ENCODE peak calls at places on chromosomes 7 and 10, in six cellular contexts. I, J, D, F, A and S are unnamed samples.
A peak's percentile ranks its signal among the peaks of the same experiment; 100 is the strongest.

GRCh38 chr7:151671514-151671913 is 151.8 kb upstream of the RHEB start:
- ATAC-seq in I (no peak), J (no peak), D (no peak), F (no peak), A (no peak), S (no peak)

GRCh38 chr7:157431951-157432540 is 95.2 kb downstream of the DNAJB6 start:
- ATAC-seq in I (peak; percentile 13), J (no peak), D (no peak), F (no peak), A (no peak), S (no peak)

GRCh38 chr10:98459385-98459784 is 12.7 kb upstream of the HPS1 start:
- ATAC-seq in I (no peak), J (no peak), D (peak; percentile 85), F (no peak), A (no peak), S (no peak)

GRCh38 chr10:26448292-26448691 is 10.2 kb downstream of the APBB1IP start:
- ATAC-seq in I (no peak), J (no peak), D (no peak), F (no peak), A (peak; percentile 77), S (no peak)

GRCh38 chr10:1545524-1545923 is 191.8 kb downstream of the ADARB2 start:
- ATAC-seq in I (no peak), J (no peak), D (no peak), F (no peak), A (no peak), S (no peak)

GRCh38 chr10:73906524-73907447 is 4.1 kb upstream of the PLAU start:
- ATAC-seq in I (peak; percentile 56), J (peak; percentile 67), D (no peak), F (peak; percentile 78), A (no peak), S (peak; percentile 81)

GRCh38 chr7:111092406-111093160 is 1.7 kb downstream of the LRRN3 start:
- ATAC-seq in I (no peak), J (no peak), D (no peak), F (no peak), A (peak; percentile 50), S (no peak)

GRCh38 chr7:35356495-35356894 is 102.6 kb upstream of the TBX20 start:
- ATAC-seq in I (no peak), J (no peak), D (no peak), F (no peak), A (no peak), S (no peak)

GRCh38 chr7:43516581-43517342 is 66.1 kb upstream of the STK17A start:
- ATAC-seq in I (no peak), J (no peak), D (no peak), F (no peak), A (peak; percentile 94), S (no peak)

GRCh38 chr7:81929386-81929785 is 159.5 kb upstream of the HGF start:
- ATAC-seq in I (no peak), J (no peak), D (no peak), F (no peak), A (no peak), S (no peak)

GRCh38 chr10:32433542-32433941 is 12.4 kb upstream of the CCDC7 start:
- ATAC-seq in I (no peak), J (no peak), D (no peak), F (no peak), A (no peak), S (no peak)

GRCh38 chr7:149330914-149331567 is 69.0 kb downstream of the ZNF783 start:
- ATAC-seq in I (peak; percentile 62), J (peak; percentile 54), D (peak; percentile 76), F (no peak), A (no peak), S (no peak)

GRCh38 chr10:58952162-58952561 is 224.3 kb upstream of the PHYHIPL start:
- ATAC-seq in I (no peak), J (no peak), D (no peak), F (no peak), A (no peak), S (peak; percentile 82)

GRCh38 chr7:93006480-93007095 is 111.2 kb downstream of the SAMD9 start:
- ATAC-seq in I (no peak), J (no peak), D (peak; percentile 58), F (no peak), A (no peak), S (no peak)

GRCh38 chr10:110501142-110501937 is 3.6 kb downstream of the DUSP5 start:
- ATAC-seq in I (peak; percentile 6), J (peak; percentile 35), D (peak; percentile 80), F (peak; percentile 71), A (peak; percentile 36), S (peak; percentile 44)

GRCh38 chr7:100109521-100110163 is 8.2 kb downstream of the AP4M1 start:
- ATAC-seq in I (peak; percentile 74), J (peak; percentile 42), D (peak; percentile 57), F (no peak), A (no peak), S (no peak)

GRCh38 chr7:101201695-101202602 is 1.1 kb upstream of the MOGAT3 start:
- ATAC-seq in I (peak; percentile 77), J (no peak), D (no peak), F (no peak), A (peak; percentile 59), S (no peak)

GRCh38 chr7:99096124-99096887 is 47.6 kb downstream of the SMURF1 start:
- ATAC-seq in I (peak; percentile 26), J (no peak), D (peak; percentile 25), F (peak; percentile 73), A (no peak), S (peak; percentile 67)

GRCh38 chr7:16264036-16264435 is 157.3 kb downstream of the CRPPA start:
- ATAC-seq in I (no peak), J (no peak), D (no peak), F (no peak), A (no peak), S (no peak)

GRCh38 chr7:130904031-130904757 is 170.2 kb upstream of the KLF14 start:
- ATAC-seq in I (peak; percentile 62), J (peak; percentile 63), D (peak; percentile 54), F (no peak), A (no peak), S (peak; percentile 3)

GRCh38 chr10:53256623-53257022 is 484.0 kb upstream of the MBL2 start:
- ATAC-seq in I (no peak), J (no peak), D (no peak), F (peak; percentile 84), A (no peak), S (no peak)

GRCh38 chr7:135713836-135714470 is 14.0 kb downstream of the SLC13A4 start:
- ATAC-seq in I (no peak), J (no peak), D (no peak), F (no peak), A (no peak), S (no peak)

GRCh38 chr10:110756886-110757285 is 112.8 kb downstream of the RBM20 start:
- ATAC-seq in I (no peak), J (no peak), D (no peak), F (no peak), A (no peak), S (no peak)

GRCh38 chr10:110962443-110962842 is 43.0 kb downstream of the SHOC2 start:
- ATAC-seq in I (no peak), J (no peak), D (no peak), F (no peak), A (peak; percentile 41), S (no peak)

GRCh38 chr7:100088095-100088620 is 611 bp upstream of the COPS6 start:
- ATAC-seq in I (peak; percentile 1), J (no peak), D (no peak), F (no peak), A (peak; percentile 9), S (no peak)

GRCh38 chr10:95236068-95236903 is 42.2 kb downstream of the ACSM6 start:
- ATAC-seq in I (no peak), J (peak; percentile 55), D (peak; percentile 29), F (no peak), A (peak; percentile 96), S (no peak)

GRCh38 chr7:95059842-95060313 is 152.5 kb downstream of the PPP1R9A start:
- ATAC-seq in I (no peak), J (no peak), D (no peak), F (peak; percentile 51), A (no peak), S (no peak)

GRCh38 chr7:23915196-23915595 is 205.2 kb downstream of the STK31 start:
- ATAC-seq in I (no peak), J (no peak), D (no peak), F (no peak), A (no peak), S (no peak)

GRCh38 chr10:33465747-33466146 is 131.3 kb upstream of the NRP1 start:
- ATAC-seq in I (no peak), J (no peak), D (no peak), F (no peak), A (no peak), S (peak; percentile 65)

GRCh38 chr7:45920543-45921380 is at the start of gene IGFBP3:
- ATAC-seq in I (peak; percentile 48), J (peak; percentile 57), D (no peak), F (no peak), A (peak; percentile 15), S (peak; percentile 61)

GRCh38 chr7:40474790-40475680 is 340.2 kb downstream of the SUGCT start:
- ATAC-seq in I (no peak), J (no peak), D (no peak), F (no peak), A (peak; percentile 85), S (no peak)

GRCh38 chr10:133394064-133394663 is at the start of gene MTG1:
- ATAC-seq in I (peak; percentile 98), J (peak; percentile 98), D (peak; percentile 93), F (peak; percentile 95), A (peak; percentile 85), S (peak; percentile 99)
- TF ChIP-seq EP300 in I (peak; percentile 4), J (no peak), D (no peak), F (no peak), A (peak; percentile 13), S (no peak)

GRCh38 chr10:4670737-4671136 is 155.3 kb upstream of the AKR1E2 start:
- ATAC-seq in I (no peak), J (no peak), D (no peak), F (no peak), A (no peak), S (no peak)
- TF ChIP-seq EP300 in I (no peak), J (no peak), D (no peak), F (no peak), A (no peak), S (no peak)

GRCh38 chr10:122374246-122374858 is at the start of gene PLEKHA1:
- ATAC-seq in I (peak; percentile 95), J (peak; percentile 95), D (peak; percentile 100), F (peak; percentile 97), A (peak; percentile 94), S (peak; percentile 97)
- TF ChIP-seq EP300 in I (no peak), J (no peak), D (no peak), F (no peak), A (no peak), S (no peak)

DNA sequence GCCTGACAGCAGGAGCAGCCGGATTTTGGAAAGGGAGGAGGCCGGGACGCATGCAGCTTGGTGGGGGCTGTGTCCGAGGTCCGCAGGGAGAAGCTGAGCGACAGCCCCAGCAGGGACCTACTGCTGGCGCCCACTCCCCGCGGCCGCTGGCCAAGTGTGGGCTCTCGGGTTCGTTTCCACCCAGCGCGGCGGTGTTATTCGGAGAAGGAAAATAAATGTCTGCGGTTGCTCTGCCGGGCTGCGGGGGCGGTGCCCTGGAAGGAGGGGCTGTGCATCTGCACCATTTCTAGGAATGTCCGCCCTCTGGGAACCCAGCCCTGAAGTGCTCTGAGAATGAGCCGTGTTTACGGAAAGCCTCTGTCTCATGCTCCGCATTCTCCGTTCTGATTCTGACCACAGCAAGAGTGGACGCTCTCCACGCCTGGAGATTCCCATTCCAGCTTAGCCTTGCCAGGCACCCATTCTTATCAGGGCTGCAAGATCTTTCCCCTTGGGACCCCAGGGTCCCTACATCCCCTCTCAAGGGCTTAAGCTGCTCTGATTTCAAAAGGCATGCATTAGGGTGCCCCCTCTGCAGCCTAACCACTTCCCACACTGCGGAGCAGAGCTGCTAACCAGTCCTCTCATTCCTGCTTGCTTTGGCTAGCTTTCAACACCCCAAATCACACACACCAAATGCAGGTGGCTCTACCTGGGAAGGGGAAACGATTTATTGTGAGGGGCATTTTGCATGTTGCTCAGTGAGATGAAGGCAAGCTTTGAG is 256.6 kb upstream of the GLI3 start:
- ATAC-seq in I (peak; percentile 32), J (peak; percentile 70), D (peak; percentile 93), F (peak; percentile 91), A (no peak), S (peak; percentile 95)
- TF ChIP-seq EP300 in I (no peak), J (no peak), D (no peak), F (peak; percentile 62), A (no peak), S (no peak)